ENCODE peak calls at places on chromosome 20, in ten cellular contexts. B, P, Y, J, Z, O, M, Q, U and T are unnamed samples. For H4K20me1 and H3K36me3, the result is how much of the 10 kb centered on the place peaks cover.

GRCh38 chr20:31516651-31517050 is 2.4 kb downstream of the HM13 start:
- DNase-seq in M (no peak), J (no peak), Z (no peak), U (no peak), B (no peak), O (no peak), Q (no peak), Y (no peak), P (no peak), T (no peak)

GRCh38 chr20:3166338-3166912 is 6.8 kb upstream of the FASTKD5 start:
- DNase-seq in Z (no peak), P (no peak), O (no peak), U (no peak), Y (no peak), M (no peak), Q (no peak), B (peak), J (no peak), T (no peak)

GRCh38 chr20:51594206-51594998 is 51.9 kb upstream of the NFATC2 start:
- DNase-seq in J (no peak), O (no peak), M (no peak), B (no peak), Y (no peak), P (no peak), U (no peak), Z (no peak), Q (no peak), T (no peak)

GRCh38 chr20:416950-417800 is 9.1 kb downstream of the RBCK1 start:
- DNase-seq in M (no peak), B (no peak), P (no peak), J (no peak), Q (no peak), U (no peak), Y (no peak), O (no peak), Z (no peak), T (no peak)

GRCh38 chr20:31860431-31861345 is 9.6 kb downstream of the DUSP15 start:
- DNase-seq in M (no peak), Q (no peak), Y (peak), Z (no peak), B (no peak), O (peak), J (peak), P (no peak), U (no peak), T (peak)

GRCh38 chr20:48238326-48238725 is 453.0 kb upstream of the SULF2 start:
- DNase-seq in M (no peak), Z (no peak), Q (no peak), O (no peak), J (no peak), P (peak), B (no peak), Y (no peak), U (peak), T (no peak)

GRCh38 chr20:38196592-38196991 is 31.5 kb upstream of the TGM2 start:
- DNase-seq in Q (no peak), Z (peak), Y (no peak), P (peak), B (no peak), U (no peak), J (no peak), M (no peak), O (peak), T (no peak)

GRCh38 chr20:1185781-1186334 is 1.1 kb upstream of the TMEM74B start:
- DNase-seq in J (peak), B (peak), M (peak), Y (peak), U (peak), Q (no peak), Z (peak), O (peak), P (peak), T (peak)

GRCh38 chr20:21353236-21353635 is 44.1 kb downstream of the NKX2-4 start:
- DNase-seq in O (no peak), Y (no peak), M (no peak), Z (no peak), P (peak), B (no peak), U (peak), Q (no peak), J (no peak), T (no peak)

GRCh38 chr20:9971746-9972145 is 63.0 kb upstream of the ANKEF1 start:
- DNase-seq in M (no peak), Q (no peak), Y (no peak), U (no peak), B (no peak), P (no peak), Z (no peak), J (no peak), O (no peak), T (no peak)

GRCh38 chr20:9963029-9963428 is 71.8 kb upstream of the ANKEF1 start:
- DNase-seq in O (no peak), Y (peak), J (no peak), B (no peak), P (no peak), M (no peak), U (no peak), Q (no peak), Z (no peak), T (no peak)

GRCh38 chr20:9969626-9970025 is 65.2 kb upstream of the ANKEF1 start:
- DNase-seq in J (no peak), Y (no peak), Q (no peak), P (no peak), O (no peak), B (no peak), M (no peak), Z (no peak), U (no peak), T (no peak)

GRCh38 chr20:9966966-9967365 is 67.8 kb upstream of the ANKEF1 start:
- DNase-seq in P (no peak), O (no peak), J (no peak), B (peak), U (no peak), Y (peak), M (no peak), Q (no peak), Z (peak), T (peak)
- TF ChIP-seq CTCF in P (peak), O (peak), J (peak), B (peak), U (peak), Y (peak), M (peak), Q (peak), Z (no peak), T (peak)

GRCh38 chr20:33837096-33837830 is 26.1 kb downstream of the CHMP4B start:
- DNase-seq in O (no peak), Z (no peak), B (no peak), U (no peak), Q (no peak), J (peak), M (no peak), Y (no peak), P (no peak), T (no peak)
- H4K20me1 ChIP-seq in O (half or more), Z (under half), B (half or more), U (under half), Q (under half), J (under half), M (under half), Y (under half), P (half or more), T (under half)

GRCh38 chr20:10651227-10651990 is 22.4 kb downstream of the JAG1 start:
- DNase-seq in Z (peak), J (no peak), Y (no peak), U (peak), M (no peak), P (peak), O (peak), B (no peak), Q (no peak), T (no peak)

GRCh38 chr20:10652185-10652584 is 21.6 kb downstream of the JAG1 start:
- DNase-seq in P (no peak), Y (no peak), B (no peak), Q (no peak), M (no peak), J (no peak), O (no peak), Z (no peak), U (no peak), T (no peak)

GRCh38 chr20:10654630-10655029 is 19.2 kb downstream of the JAG1 start:
- DNase-seq in M (no peak), U (no peak), Y (peak), B (peak), P (no peak), Z (no peak), Q (peak), J (no peak), O (peak), T (peak)

GRCh38 chr20:10653593-10654288 is 20.1 kb downstream of the JAG1 start:
- DNase-seq in U (peak), J (no peak), Q (peak), O (no peak), M (no peak), P (peak), Y (no peak), B (no peak), Z (no peak), T (no peak)

DNA sequence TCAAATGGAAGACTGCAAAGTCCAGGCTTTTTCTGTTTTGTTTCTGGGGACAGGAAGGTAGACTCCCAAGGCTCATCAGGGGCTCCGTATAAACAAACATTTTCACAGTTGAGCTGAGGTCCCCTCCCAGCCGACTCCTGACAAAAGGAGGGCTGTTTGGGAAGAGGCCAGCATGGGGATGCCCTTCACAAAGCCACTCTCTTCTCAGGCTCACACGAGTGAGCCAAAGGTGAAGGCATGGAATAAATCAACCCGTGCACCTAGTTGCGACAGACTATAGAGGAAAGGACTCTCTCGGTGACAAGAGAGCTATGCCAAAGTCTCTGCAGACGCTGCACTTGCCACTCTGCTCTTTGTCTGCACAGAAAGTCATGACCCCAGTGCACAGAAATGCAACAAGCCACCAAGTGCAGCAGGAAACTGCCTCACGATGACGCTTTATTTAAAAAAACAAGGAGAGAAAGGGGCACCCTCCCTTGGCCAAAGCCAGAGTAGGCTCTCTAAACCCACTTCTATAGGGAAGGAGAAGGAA is 21.1 kb downstream of the JAG1 start:
- DNase-seq in Z (no peak), P (peak), Q (no peak), Y (no peak), O (no peak), U (no peak), J (no peak), B (no peak), M (no peak), T (no peak)
- H3K36me3 ChIP-seq in Z (under half), P (half or more), Q (under half), Y (under half), O (under half), U (under half), J (under half), B (half or more), M (half or more), T (under half)

DNA sequence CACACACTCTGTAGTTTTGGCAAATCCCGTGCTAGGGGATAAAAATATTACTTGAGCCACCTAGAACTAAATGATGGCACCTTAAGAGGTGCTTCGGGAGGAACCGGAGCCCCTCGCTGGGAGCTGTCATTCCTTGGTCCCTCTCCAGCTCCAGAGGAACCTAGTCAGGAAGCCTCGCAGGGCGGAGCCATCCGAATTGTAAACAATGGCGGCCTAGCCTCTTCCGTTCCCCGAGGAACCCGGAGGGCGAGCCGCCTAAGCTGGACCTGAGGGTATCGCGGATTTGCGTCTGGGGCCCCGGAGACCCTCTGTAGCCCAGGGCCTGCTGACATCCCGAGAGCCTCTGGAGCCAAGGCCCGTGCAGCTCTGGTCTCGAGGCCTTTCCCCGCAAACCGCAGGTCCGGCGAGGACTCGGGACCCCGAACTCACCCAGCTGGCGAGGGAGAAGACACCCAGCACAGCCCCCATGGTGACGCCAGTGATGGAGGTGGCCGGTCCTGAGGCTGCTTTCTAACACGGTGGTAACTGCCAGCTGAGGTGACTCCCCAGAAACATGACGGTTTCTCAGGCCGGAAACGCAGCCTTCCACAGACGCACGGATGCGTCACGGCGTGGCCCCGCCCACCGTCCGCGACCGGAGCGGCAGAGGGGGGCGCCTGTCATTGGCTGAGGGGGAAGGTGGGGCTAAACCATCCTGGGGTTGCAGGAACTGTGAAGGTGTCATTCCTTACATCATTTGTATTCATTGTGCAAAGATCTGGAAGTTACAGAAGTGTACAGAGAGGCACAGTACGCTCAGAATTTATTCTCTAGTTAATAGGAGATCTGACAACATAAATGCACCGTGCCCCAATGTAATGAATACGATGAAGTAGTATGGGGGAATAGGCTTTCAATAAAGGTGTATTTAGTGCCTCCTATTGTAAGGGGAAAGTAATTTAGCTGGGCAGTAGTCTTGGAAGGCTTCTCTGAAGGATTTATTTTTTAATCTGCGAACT is at the start of gene SERINC3:
- DNase-seq in P (peak), O (peak), M (peak), J (peak), Y (peak), B (peak), Z (peak), U (peak), Q (peak), T (peak)
- TF ChIP-seq CTCF in P (no peak), O (peak), M (peak), J (peak), Y (peak), B (peak), Z (no peak), U (no peak), Q (peak), T (peak)

GRCh38 chr20:25541676-25542075 is 43.7 kb downstream of the NINL start:
- DNase-seq in Z (no peak), B (no peak), Q (no peak), M (no peak), P (no peak), U (peak), Y (no peak), O (no peak), J (no peak), T (no peak)

GRCh38 chr20:25540273-25540672 is 45.1 kb downstream of the NINL start:
- DNase-seq in B (no peak), Z (peak), M (peak), U (peak), O (no peak), P (no peak), Y (peak), J (no peak), Q (no peak), T (peak)

GRCh38 chr20:25539742-25540201 is 45.6 kb downstream of the NINL start:
- DNase-seq in J (no peak), M (no peak), Q (no peak), U (peak), P (peak), B (no peak), Y (no peak), O (no peak), Z (no peak), T (no peak)

GRCh38 chr20:25537890-25538289 is 47.4 kb downstream of the NINL start:
- DNase-seq in Q (no peak), P (no peak), Z (no peak), M (no peak), Y (no peak), B (no peak), U (no peak), O (no peak), J (no peak), T (no peak)

GRCh38 chr20:25538838-25539665 is 46.3 kb downstream of the NINL start:
- DNase-seq in Q (no peak), J (no peak), Y (no peak), M (no peak), Z (no peak), P (no peak), U (no peak), B (no peak), O (no peak), T (no peak)
- H4K20me1 ChIP-seq in Q (under half), J (under half), Y (under half), M (under half), Z (under half), P (under half), U (under half), B (under half), O (under half), T (under half)

GRCh38 chr20:8265588-8265987 is 133.5 kb downstream of the PLCB1 start:
- DNase-seq in Q (no peak), Z (no peak), U (no peak), J (no peak), M (no peak), P (no peak), O (no peak), B (no peak), Y (no peak), T (no peak)
- H3K36me3 ChIP-seq in Q (under half), Z (under half), U (under half), J (under half), M (under half), P (under half), O (under half), B (under half), Y (under half), T (under half)

DNA sequence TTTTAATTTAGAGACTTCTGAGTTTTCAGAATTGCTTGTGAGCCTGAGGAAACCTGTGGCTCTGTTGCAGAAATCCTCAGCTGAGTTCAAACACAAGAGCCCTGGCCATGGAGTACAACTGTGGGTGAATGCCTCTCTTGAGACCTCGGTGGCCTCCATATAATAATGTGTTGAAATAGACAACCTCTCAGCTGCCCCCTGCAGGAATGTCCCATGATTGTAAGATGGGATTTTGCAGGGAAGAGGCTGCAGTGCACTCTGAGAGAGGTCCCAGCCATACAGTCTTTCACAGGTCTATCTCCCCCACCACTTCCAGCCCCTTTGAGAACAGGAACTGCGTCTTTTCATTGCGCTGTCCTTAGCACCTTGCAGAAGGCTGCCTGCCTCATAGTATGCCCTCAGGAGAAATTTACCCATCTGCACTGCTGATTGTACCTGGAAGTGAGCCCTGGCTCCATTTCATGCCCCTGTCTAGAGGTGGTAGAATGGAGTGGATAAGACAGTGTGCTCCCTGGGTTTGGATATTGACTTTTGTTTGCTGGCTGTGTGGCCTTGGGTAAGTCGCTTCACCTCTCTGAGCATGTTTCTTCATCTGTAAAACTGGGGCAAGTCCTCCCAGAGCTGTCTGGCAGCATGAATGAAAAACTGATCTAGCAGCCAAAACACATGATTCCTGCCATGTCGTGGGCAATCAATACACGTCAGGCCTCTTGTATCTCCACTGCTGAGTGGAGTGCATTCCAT is 16.8 kb upstream of the CDH22 start:
- DNase-seq in B (peak), P (peak), U (no peak), O (peak), Q (no peak), J (peak), Z (peak), M (no peak), Y (peak), T (peak)
- TF ChIP-seq CTCF in B (peak), P (peak), U (peak), O (peak), Q (peak), J (peak), Z (peak), M (peak), Y (peak), T (peak)

GRCh38 chr20:63047946-63048345 is 41.2 kb upstream of the BHLHE23 start:
- DNase-seq in P (no peak), U (no peak), M (no peak), Y (no peak), J (no peak), O (no peak), Q (no peak), B (no peak), Z (no peak), T (no peak)
- H4K20me1 ChIP-seq in P (under half), U (under half), M (under half), Y (under half), J (under half), O (under half), Q (under half), B (under half), Z (under half), T (under half)

DNA sequence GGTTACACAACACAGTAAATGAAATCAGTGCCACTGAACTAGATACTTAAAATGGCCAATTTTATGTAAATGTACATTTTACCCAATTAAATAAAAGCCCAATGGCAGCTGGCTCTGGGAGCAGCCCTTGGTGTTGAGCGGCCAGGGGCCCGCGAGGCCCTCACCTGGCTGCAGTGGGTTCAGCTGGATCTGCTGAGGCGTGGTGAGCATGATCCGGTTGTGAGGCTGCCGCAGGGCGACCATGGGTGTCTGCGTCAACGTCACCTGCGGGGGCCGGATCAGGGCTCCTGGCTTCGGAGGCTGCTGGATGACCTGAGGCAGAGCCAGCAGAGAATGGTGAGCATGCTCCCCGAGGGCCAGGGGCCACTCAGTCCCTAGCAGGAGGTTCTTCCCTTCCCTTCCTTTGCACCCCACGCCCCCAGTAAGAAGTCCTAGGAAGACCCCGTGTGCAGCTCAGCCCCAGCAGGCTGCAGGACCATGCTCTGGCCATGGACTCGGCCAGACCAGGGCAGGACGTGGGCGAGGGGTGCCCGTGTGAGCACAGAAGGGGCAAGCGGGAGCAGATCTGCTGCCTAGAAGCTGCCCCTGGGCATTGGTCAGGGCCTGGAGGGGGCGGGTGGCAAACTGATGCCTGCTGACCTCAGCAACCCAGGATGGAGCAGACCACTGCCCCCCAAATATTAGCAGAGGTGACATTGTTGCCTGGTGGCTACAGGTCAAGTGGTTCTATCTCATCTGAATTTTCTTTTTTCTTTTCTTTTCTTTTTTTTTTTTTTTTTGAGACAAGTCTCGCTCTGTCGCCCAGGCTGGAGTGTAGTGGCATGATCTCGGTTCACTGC is 61.9 kb downstream of the TAF4 start:
- DNase-seq in P (no peak), U (no peak), Y (no peak), J (peak), Q (no peak), Z (no peak), O (no peak), B (no peak), M (no peak), T (no peak)
- H3K36me3 ChIP-seq in P (half or more), U (under half), Y (under half), J (half or more), Q (under half), Z (half or more), O (under half), B (under half), M (under half), T (under half)